ENCODE peak calls at places on chromosome 7, in six cellular contexts. E is right lobe of liver, V is upper lobe of left lung, F is Peyer's patch, U is vagina, I is GM12878. S is an unnamed sample. For H3K4me1, the result is how much of the 10 kb centered on the place peaks cover.

GRCh38 chr7:130273863-130274262 is 7.2 kb downstream of the CPA2 start:
- DNase-seq in E (no peak), V (no peak), F (no peak), U (peak), I (no peak), S (no peak)

GRCh38 chr7:16365952-16366351 is 55.4 kb downstream of the CRPPA start:
- DNase-seq in E (no peak), V (no peak), F (no peak), U (no peak), I (no peak), S (no peak)

GRCh38 chr7:149882264-149883048 is 8.7 kb downstream of the ATP6V0E2 start:
- DNase-seq in E (no peak), V (peak), F (no peak), U (peak), I (no peak), S (no peak)

GRCh38 chr7:99780588-99780987 is 3.4 kb downstream of the CYP3A4 start:
- DNase-seq in E (no peak), V (no peak), F (no peak), U (no peak), I (no peak), S (no peak)

GRCh38 chr7:115707236-115707635 is 323.3 kb downstream of the TFEC start:
- DNase-seq in E (no peak), V (no peak), F (no peak), U (no peak), I (no peak), S (no peak)

GRCh38 chr7:1580422-1581030 is 10.7 kb upstream of the PSMG3 start:
- DNase-seq in E (no peak), V (no peak), F (no peak), U (no peak), I (no peak), S (no peak)

GRCh38 chr7:87219545-87220025 is at the start of gene TMEM243:
- DNase-seq in E (peak), V (peak), F (peak), U (no peak), I (peak), S (peak)

GRCh38 chr7:64882341-64883112 is 20.5 kb upstream of the ZNF273 start:
- DNase-seq in E (peak), V (peak), F (peak), U (peak), I (no peak), S (no peak)

GRCh38 chr7:78279035-78279434 is 480.5 kb downstream of the PHTF2 start:
- DNase-seq in E (no peak), V (no peak), F (no peak), U (no peak), I (no peak), S (no peak)

GRCh38 chr7:155129789-155130188 is 59.7 kb downstream of the HTR5A start:
- DNase-seq in E (no peak), V (no peak), F (no peak), U (no peak), I (no peak), S (no peak)

GRCh38 chr7:47474937-47475879 is 106.7 kb downstream of the TNS3 start:
- DNase-seq in E (peak), V (peak), F (peak), U (no peak), I (peak), S (no peak)

GRCh38 chr7:151694828-151695580 is 175.3 kb upstream of the RHEB start:
- DNase-seq in E (peak), V (peak), F (peak), U (no peak), I (no peak), S (no peak)

GRCh38 chr7:143185551-143185950 is 2.3 kb downstream of the TAS2R39 start:
- DNase-seq in E (no peak), V (no peak), F (no peak), U (no peak), I (no peak), S (no peak)

GRCh38 chr7:150939052-150939810 is 38.9 kb downstream of the KCNH2 start:
- DNase-seq in E (no peak), V (no peak), F (peak), U (no peak), I (no peak), S (no peak)

GRCh38 chr7:21946228-21946709 is 570 bp upstream of the CDCA7L start:
- DNase-seq in E (no peak), V (peak), F (no peak), U (no peak), I (no peak), S (no peak)

GRCh38 chr7:96321670-96322372 is at the start of gene SLC25A13:
- DNase-seq in E (peak), V (peak), F (peak), U (peak), I (peak), S (peak)

GRCh38 chr7:115269486-115269885 is 347.6 kb downstream of the MDFIC start:
- DNase-seq in E (no peak), V (no peak), F (no peak), U (no peak), I (no peak), S (no peak)

GRCh38 chr7:17070117-17070750 is 188.5 kb upstream of the AGR3 start:
- DNase-seq in E (no peak), V (no peak), F (no peak), U (no peak), I (no peak), S (no peak)

GRCh38 chr7:33233659-33234058 is 104.3 kb downstream of the BBS9 start:
- DNase-seq in E (no peak), V (no peak), F (no peak), U (no peak), I (no peak), S (no peak)

GRCh38 chr7:17986826-17987225 is 40.8 kb downstream of the PRPS1L1 start:
- DNase-seq in E (no peak), V (no peak), F (no peak), U (no peak), I (no peak), S (no peak)

GRCh38 chr7:99559276-99559915 is 954 bp downstream of the ZNF655 start:
- DNase-seq in E (no peak), V (no peak), F (no peak), U (no peak), I (no peak), S (no peak)

GRCh38 chr7:27221201-27221797 is 21.3 kb upstream of the EVX1 start:
- DNase-seq in E (no peak), V (no peak), F (no peak), U (peak), I (no peak), S (no peak)

GRCh38 chr7:27223941-27224590 is 18.5 kb upstream of the EVX1 start:
- DNase-seq in E (no peak), V (no peak), F (no peak), U (no peak), I (no peak), S (no peak)

GRCh38 chr7:27217951-27218350 is 18.1 kb upstream of the HOXA13 start:
- DNase-seq in E (no peak), V (no peak), F (no peak), U (no peak), I (no peak), S (no peak)

GRCh38 chr7:27220440-27220955 is 20.6 kb upstream of the HOXA13 start:
- DNase-seq in E (no peak), V (no peak), F (no peak), U (peak), I (no peak), S (no peak)

GRCh38 chr7:27219821-27220220 is 19.9 kb upstream of the HOXA13 start:
- DNase-seq in E (no peak), V (no peak), F (no peak), U (peak), I (no peak), S (no peak)
- H3K4me1 ChIP-seq in E (under half), V (under half), F (under half), U (under half), I (under half), S (under half)

GRCh38 chr7:4208586-4208985 is 473.5 kb upstream of the FOXK1 start:
- DNase-seq in E (no peak), V (no peak), F (no peak), U (no peak), I (no peak), S (no peak)
- H3K4me3 ChIP-seq in E (no peak), V (no peak), F (no peak), U (no peak), I (no peak), S (no peak)

GRCh38 chr7:107969856-107970255 is 33.1 kb downstream of the LAMB1 start:
- DNase-seq in E (no peak), V (no peak), F (no peak), U (no peak), I (no peak), S (no peak)
- H3K4me1 ChIP-seq in E (under half), V (under half), F (under half), U (under half), I (under half), S (under half)

GRCh38 chr7:76380623-76380966 is 21.8 kb upstream of the YWHAG start:
- DNase-seq in E (no peak), V (no peak), F (no peak), U (no peak), I (no peak), S (no peak)
- H3K4me3 ChIP-seq in E (no peak), V (peak), F (no peak), U (peak), I (peak), S (peak)

S was measured in CD8-positive, alpha-beta memory T cell.